ENCODE peak calls at places on chromosomes 13 and 19, in five cellular contexts. L is upper lobe of right lung, Z is right lobe of liver, Q is IMR-90, S is mammary epithelial cell. Y is an unnamed sample.

GRCh38 chr13:95754069-95754468 is 77.1 kb downstream of the DNAJC3 start:
- DNase-seq in Z (no peak), Q (no peak), S (no peak), L (no peak), Y (no peak)

GRCh38 chr13:40148103-40148502 is 492.6 kb downstream of the COG6 start:
- DNase-seq in L (no peak), Z (no peak), Q (no peak), S (no peak), Y (no peak)

GRCh38 chr19:16714702-16715294 is 4.8 kb upstream of the NWD1 start:
- DNase-seq in L (peak; percentile 78), Q (peak; percentile 24), Z (peak; percentile 56), S (peak; percentile 44), Y (peak; percentile 13)

GRCh38 chr13:89568276-89568675 is 1779.2 kb upstream of the MIR17HG start:
- DNase-seq in Z (no peak), L (no peak), S (no peak), Q (no peak), Y (no peak)

GRCh38 chr13:98284677-98285076 is 107.6 kb upstream of the RNF113B start:
- DNase-seq in L (no peak), Z (no peak), Q (no peak), S (no peak), Y (no peak)

GRCh38 chr19:34165295-34165738 is 7.0 kb upstream of the LSM14A start:
- DNase-seq in L (no peak), S (no peak), Q (no peak), Z (no peak), Y (no peak)

GRCh38 chr19:1035998-1036621 is 3.8 kb upstream of the ABCA7 start:
- DNase-seq in L (no peak), S (no peak), Q (no peak), Z (no peak), Y (no peak)

GRCh38 chr13:20654156-20654555 is 49.3 kb upstream of the IL17D start:
- DNase-seq in S (no peak), Z (no peak), Q (peak; percentile 53), L (no peak), Y (no peak)

GRCh38 chr19:40605201-40605971 is 4.2 kb downstream of the LTBP4 start:
- DNase-seq in L (peak; percentile 92), Q (peak; percentile 31), S (peak; percentile 95), Z (peak; percentile 78), Y (no peak)

GRCh38 chr13:34657716-34658115 is 284.4 kb upstream of the NBEA start:
- DNase-seq in S (peak; percentile 75), Q (peak; percentile 24), L (no peak), Z (no peak), Y (no peak)

GRCh38 chr19:31408460-31409124 is 59.4 kb upstream of the TSHZ3 start:
- DNase-seq in L (no peak), S (peak; percentile 89), Q (peak; percentile 87), Z (no peak), Y (no peak)

GRCh38 chr13:21528616-21529015 is 69.5 kb upstream of the ZDHHC20 start:
- DNase-seq in S (no peak), Q (peak; percentile 63), Z (no peak), L (no peak), Y (no peak)

GRCh38 chr13:65217459-65217858 is 2012.7 kb downstream of the PCDH9 start:
- DNase-seq in S (no peak), Z (no peak), L (no peak), Q (no peak), Y (no peak)

GRCh38 chr13:76730220-76730619 is 156.0 kb downstream of the KCTD12 start:
- DNase-seq in S (no peak), L (no peak), Q (no peak), Z (no peak), Y (no peak)

GRCh38 chr13:41956272-41956671 is 4.6 kb downstream of the VWA8 start:
- DNase-seq in L (no peak), Q (no peak), Z (no peak), S (no peak), Y (no peak)

GRCh38 chr13:44884076-44884729 is 105.1 kb downstream of the NUFIP1 start:
- DNase-seq in S (peak; percentile 22), Z (no peak), L (no peak), Q (peak; percentile 86), Y (no peak)

GRCh38 chr13:100550433-100550832 is 38.2 kb downstream of the GGACT start:
- DNase-seq in L (peak; percentile 42), S (no peak), Q (peak; percentile 15), Z (no peak), Y (no peak)

GRCh38 chr19:48551437-48552302 is at the start of gene SULT2B1:
- DNase-seq in S (peak; percentile 28), Z (no peak), L (peak; percentile 86), Q (no peak), Y (no peak)

GRCh38 chr13:30053904-30054303 is 203.5 kb upstream of the UBL3 start:
- DNase-seq in Q (no peak), L (no peak), S (no peak), Z (no peak), Y (no peak)

GRCh38 chr19:46221981-46222610 is 7.4 kb upstream of the IGFL1 start:
- DNase-seq in Z (no peak), S (peak; percentile 90), L (peak; percentile 85), Q (peak; percentile 34), Y (no peak)

GRCh38 chr19:17001603-17002183 is 24.9 kb downstream of the CPAMD8 start:
- DNase-seq in Z (no peak), L (no peak), Q (no peak), S (no peak), Y (no peak)

GRCh38 chr13:85665286-85665685 is 133.9 kb downstream of the SLITRK6 start:
- DNase-seq in S (peak; percentile 63), Z (no peak), Q (peak; percentile 82), L (no peak), Y (no peak)

GRCh38 chr19:51742736-51743288 is 8.9 kb downstream of the FPR1 start:
- DNase-seq in Z (no peak), Q (no peak), S (peak; percentile 87), L (no peak), Y (no peak)

GRCh38 chr13:38044067-38044466 is 174.5 kb upstream of the TRPC4 start:
- DNase-seq in Z (no peak), S (no peak), L (no peak), Q (no peak), Y (no peak)

GRCh38 chr13:38046049-38046376 is 176.4 kb upstream of the TRPC4 start:
- DNase-seq in L (no peak), S (no peak), Q (no peak), Z (no peak), Y (no peak)

GRCh38 chr13:38042771-38043170 is 173.2 kb upstream of the TRPC4 start:
- DNase-seq in Z (no peak), S (no peak), Q (peak; percentile 26), L (no peak), Y (no peak)

DNA sequence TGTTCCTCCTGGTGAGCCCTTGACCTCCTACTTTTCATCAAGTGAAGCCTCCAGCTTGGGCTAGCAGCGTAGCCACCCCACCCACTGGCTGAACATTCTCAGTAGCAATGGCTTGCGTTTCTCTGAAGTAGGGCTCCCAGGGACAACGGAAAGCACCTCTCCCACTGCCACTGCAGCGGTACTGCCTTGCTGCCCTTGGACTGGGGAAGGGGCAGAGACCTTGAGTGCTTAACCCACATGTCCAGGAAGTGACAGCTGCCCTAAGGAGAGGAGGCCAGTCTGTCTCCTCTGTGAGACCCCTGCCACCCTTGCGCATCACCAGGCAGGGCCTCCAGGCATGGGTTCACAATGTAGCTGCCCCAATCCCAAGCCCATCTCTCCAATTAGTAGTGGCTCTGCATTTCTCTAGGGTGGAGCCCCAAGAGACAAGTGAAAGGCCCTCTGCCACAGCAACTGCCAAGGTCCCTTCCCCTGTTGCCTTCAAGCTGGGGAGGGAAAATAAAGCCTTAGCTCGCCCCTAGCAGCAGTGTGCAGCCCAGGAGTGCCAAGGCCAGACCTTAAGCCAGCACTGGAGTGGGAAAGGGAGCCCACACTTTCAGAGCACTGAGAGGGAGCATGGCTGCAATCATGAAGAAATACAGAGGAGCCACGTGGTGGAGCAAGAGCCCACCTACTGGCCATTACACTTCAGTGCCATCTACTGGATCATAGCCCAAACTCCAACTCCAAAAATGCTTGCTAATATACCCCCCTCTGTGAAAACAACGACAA is 175.9 kb upstream of the TRPC4 start:
- DNase-seq in L (no peak), Z (no peak), Q (peak; percentile 33), S (peak; percentile 27), Y (no peak)
- TF ChIP-seq CTCF in L (no peak), Z (peak; percentile 15), Q (peak; percentile 61), S (peak; percentile 71), Y (peak; percentile 36)

GRCh38 chr19:44643605-44644390 is at the start of gene PVR:
- DNase-seq in Q (peak; percentile 77), Z (peak; percentile 88), S (peak; percentile 79), L (peak; percentile 91), Y (no peak)
- H3K4me3 ChIP-seq in Q (peak within 1 kb of the TSS; percentile 77), Z (peak within 1 kb of the TSS; percentile 88), S (peak within 1 kb of the TSS; percentile 73), L (peak within 1 kb of the TSS; percentile 85), Y (no peak within 1 kb of the TSS)

DNA sequence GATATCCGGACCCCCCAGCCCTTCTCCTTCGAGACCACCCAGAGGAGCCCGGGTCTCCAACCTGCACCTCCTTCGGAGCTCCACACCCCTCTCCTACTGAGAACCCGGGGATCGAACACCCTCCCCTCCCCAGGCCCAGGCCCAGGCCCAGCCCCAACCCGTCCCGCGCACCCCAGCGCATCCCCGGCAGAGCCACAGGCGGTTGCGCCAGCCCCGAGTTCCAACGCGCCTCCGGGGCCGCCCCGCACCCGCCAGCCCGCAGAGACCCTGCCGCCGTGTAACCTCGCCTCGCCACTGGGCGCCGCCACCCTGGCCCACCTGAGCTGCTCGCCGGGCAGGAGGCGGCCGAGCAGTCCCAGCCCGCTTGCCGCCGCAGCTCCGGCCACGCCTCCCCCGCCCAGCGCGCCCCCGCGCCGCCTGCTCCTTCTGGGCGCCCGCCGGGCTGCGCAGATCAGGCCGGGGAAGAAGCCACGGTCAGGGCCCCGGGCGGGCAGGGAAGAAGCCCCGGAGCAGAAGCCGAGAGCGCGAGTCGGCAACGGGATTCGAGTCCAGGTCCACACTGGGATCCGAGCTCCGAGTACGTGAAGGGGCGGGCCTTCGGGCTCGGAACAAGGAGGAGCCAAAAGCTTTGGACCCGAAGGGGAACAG is at the start of gene MBOAT7:
- DNase-seq in Q (no peak), L (no peak), S (no peak), Z (no peak), Y (no peak)
- TF ChIP-seq CTCF in Q (peak; percentile 38), L (peak; percentile 28), S (peak; percentile 33), Z (peak; percentile 34), Y (peak; percentile 35)

GRCh38 chr13:26880741-26881140 is 120.2 kb upstream of the GPR12 start:
- DNase-seq in L (no peak), Q (peak; percentile 2), Z (no peak), S (peak; percentile 26), Y (no peak)
- H3K4me3 ChIP-seq in L (no peak overlapping the region), Q (peak overlapping the region; percentile 11), Z (no peak overlapping the region), S (no peak overlapping the region), Y (no peak overlapping the region)

GRCh38 chr19:9321338-9321737 is 2.6 kb upstream of the ZNF559 start:
- DNase-seq in S (no peak), Z (no peak), L (no peak), Q (no peak), Y (no peak)
- TF ChIP-seq CTCF in S (no peak), Z (no peak), L (no peak), Q (no peak), Y (no peak)

DNA sequence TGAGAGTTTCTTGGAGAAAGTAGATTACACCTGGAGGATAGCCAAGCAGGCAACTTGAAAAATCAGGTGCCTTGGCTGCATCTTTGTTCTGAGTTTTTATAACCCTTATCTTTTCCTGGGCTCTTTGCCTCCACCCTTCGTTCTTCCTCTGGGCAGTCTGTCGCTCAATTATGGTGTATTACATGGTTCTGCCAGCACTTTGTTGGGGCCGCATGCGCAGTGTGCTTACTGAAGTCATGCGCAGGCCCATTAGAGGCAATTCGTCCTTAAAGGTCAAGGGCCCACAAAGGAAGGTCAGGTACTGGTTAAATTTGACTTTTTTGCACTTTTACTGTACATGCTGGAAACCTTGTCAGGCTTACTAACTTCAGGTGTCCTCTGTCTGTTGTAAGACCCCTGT is 761.9 kb upstream of the SLITRK5 start:
- DNase-seq in Z (no peak), L (no peak), Q (no peak), S (no peak), Y (no peak)
- H3K4me3 ChIP-seq in Z (no peak overlapping the region), L (no peak overlapping the region), Q (no peak overlapping the region), S (no peak overlapping the region), Y (no peak overlapping the region)

Y was measured in GM12864.